ENCODE peak calls at places on chromosomes 7 and 10, in seven cellular contexts. X is heart left ventricle, O is AG04450, W is astrocyte of the spinal cord, R is fibroblast of mammary gland, C is cardiac muscle cell, T is endothelial cell. L is an unnamed sample.

GRCh38 chr10:21534611-21535493 is 820 bp downstream of the MLLT10 start:
- DNase-seq in X (peak), O (no peak), W (peak), R (peak), C (peak), T (peak), L (peak)

GRCh38 chr7:4725014-4725951 is 43.2 kb downstream of the FOXK1 start:
- DNase-seq in X (peak), O (peak), W (peak), R (peak), C (peak), T (no peak), L (peak)

GRCh38 chr10:6124666-6125065 is 35.8 kb downstream of the RBM17 start:
- DNase-seq in X (no peak), O (no peak), W (no peak), R (no peak), C (no peak), T (no peak), L (no peak)

GRCh38 chr7:158824028-158824427 is 5.3 kb downstream of the ESYT2 start:
- DNase-seq in X (no peak), O (no peak), W (no peak), R (no peak), C (peak), T (no peak), L (no peak)

GRCh38 chr7:128311-129080 is 63.9 kb upstream of the FAM20C start:
- DNase-seq in X (no peak), O (no peak), W (no peak), R (no peak), C (no peak), T (no peak), L (no peak)

GRCh38 chr7:3154317-3154716 is 110.7 kb upstream of the CARD11 start:
- DNase-seq in X (no peak), O (no peak), W (no peak), R (no peak), C (no peak), T (no peak), L (no peak)

GRCh38 chr7:70634071-70634470 is 497.9 kb upstream of the GALNT17 start:
- DNase-seq in X (no peak), O (no peak), W (no peak), R (no peak), C (no peak), T (no peak), L (no peak)

GRCh38 chr7:135180122-135180521 is 9.6 kb upstream of the CYREN start:
- DNase-seq in X (no peak), O (no peak), W (no peak), R (no peak), C (no peak), T (no peak), L (no peak)

GRCh38 chr10:15344876-15345285 is 26.2 kb downstream of the FAM171A1 start:
- DNase-seq in X (no peak), O (no peak), W (peak), R (peak), C (peak), T (no peak), L (no peak)

GRCh38 chr10:60718891-60719290 is 59.4 kb upstream of the CDK1 start:
- DNase-seq in X (no peak), O (no peak), W (peak), R (peak), C (no peak), T (no peak), L (no peak)

GRCh38 chr10:130159395-130159794 is 23.2 kb downstream of the GLRX3 start:
- DNase-seq in X (no peak), O (no peak), W (no peak), R (no peak), C (no peak), T (no peak), L (no peak)

GRCh38 chr7:139329119-139329518 is 12.0 kb upstream of the FMC1 start:
- DNase-seq in X (no peak), O (no peak), W (no peak), R (peak), C (no peak), T (no peak), L (no peak)

GRCh38 chr7:136523581-136523980 is 344.9 kb upstream of the CHRM2 start:
- DNase-seq in X (no peak), O (no peak), W (peak), R (no peak), C (no peak), T (no peak), L (no peak)

GRCh38 chr10:92387289-92387940 is 96.4 kb downstream of the MARCHF5 start:
- DNase-seq in X (no peak), O (peak), W (peak), R (peak), C (peak), T (peak), L (peak)

GRCh38 chr10:1498746-1499343 is 238.5 kb downstream of the ADARB2 start:
- DNase-seq in X (no peak), O (no peak), W (no peak), R (peak), C (no peak), T (no peak), L (no peak)

GRCh38 chr7:98387136-98387535 is 13.8 kb downstream of the BAIAP2L1 start:
- DNase-seq in X (no peak), O (no peak), W (no peak), R (no peak), C (no peak), T (no peak), L (no peak)

GRCh38 chr10:43340619-43341018 is 30.8 kb upstream of the FXYD4 start:
- DNase-seq in X (no peak), O (no peak), W (no peak), R (peak), C (no peak), T (no peak), L (no peak)

GRCh38 chr10:129511758-129512157 is 44.7 kb downstream of the MGMT start:
- DNase-seq in X (no peak), O (no peak), W (no peak), R (no peak), C (no peak), T (no peak), L (no peak)

GRCh38 chr10:131260452-131261211 is 50.9 kb downstream of the TCERG1L start:
- DNase-seq in X (no peak), O (no peak), W (no peak), R (no peak), C (no peak), T (no peak), L (no peak)

GRCh38 chr7:29277436-29278215 is 83.1 kb downstream of the CHN2 start:
- DNase-seq in X (no peak), O (no peak), W (no peak), R (no peak), C (no peak), T (no peak), L (no peak)

GRCh38 chr7:139830292-139830691 is 1.2 kb downstream of the TBXAS1 start:
- DNase-seq in X (no peak), O (no peak), W (no peak), R (no peak), C (peak), T (no peak), L (no peak)

GRCh38 chr10:131570716-131571307 is 259.3 kb upstream of the TCERG1L start:
- DNase-seq in X (no peak), O (no peak), W (no peak), R (no peak), C (no peak), T (no peak), L (no peak)

GRCh38 chr7:21548491-21548890 is 5.7 kb downstream of the DNAH11 start:
- DNase-seq in X (no peak), O (no peak), W (no peak), R (no peak), C (no peak), T (no peak), L (no peak)

GRCh38 chr7:139341776-139342244 is 673 bp downstream of the FMC1 start:
- DNase-seq in X (no peak), O (no peak), W (no peak), R (no peak), C (no peak), T (no peak), L (no peak)

GRCh38 chr10:71472466-71472865 is 75.7 kb downstream of the CDH23 start:
- DNase-seq in X (peak), O (no peak), W (no peak), R (no peak), C (no peak), T (no peak), L (no peak)

GRCh38 chr10:71475243-71475871 is 78.6 kb downstream of the CDH23 start:
- DNase-seq in X (no peak), O (no peak), W (no peak), R (no peak), C (no peak), T (peak), L (peak)

GRCh38 chr10:71474702-71475242 is 78.1 kb downstream of the CDH23 start:
- DNase-seq in X (no peak), O (no peak), W (no peak), R (no peak), C (no peak), T (no peak), L (no peak)

GRCh38 chr10:71472912-71473311 is 76.2 kb downstream of the CDH23 start:
- DNase-seq in X (peak), O (no peak), W (no peak), R (no peak), C (no peak), T (no peak), L (no peak)

DNA sequence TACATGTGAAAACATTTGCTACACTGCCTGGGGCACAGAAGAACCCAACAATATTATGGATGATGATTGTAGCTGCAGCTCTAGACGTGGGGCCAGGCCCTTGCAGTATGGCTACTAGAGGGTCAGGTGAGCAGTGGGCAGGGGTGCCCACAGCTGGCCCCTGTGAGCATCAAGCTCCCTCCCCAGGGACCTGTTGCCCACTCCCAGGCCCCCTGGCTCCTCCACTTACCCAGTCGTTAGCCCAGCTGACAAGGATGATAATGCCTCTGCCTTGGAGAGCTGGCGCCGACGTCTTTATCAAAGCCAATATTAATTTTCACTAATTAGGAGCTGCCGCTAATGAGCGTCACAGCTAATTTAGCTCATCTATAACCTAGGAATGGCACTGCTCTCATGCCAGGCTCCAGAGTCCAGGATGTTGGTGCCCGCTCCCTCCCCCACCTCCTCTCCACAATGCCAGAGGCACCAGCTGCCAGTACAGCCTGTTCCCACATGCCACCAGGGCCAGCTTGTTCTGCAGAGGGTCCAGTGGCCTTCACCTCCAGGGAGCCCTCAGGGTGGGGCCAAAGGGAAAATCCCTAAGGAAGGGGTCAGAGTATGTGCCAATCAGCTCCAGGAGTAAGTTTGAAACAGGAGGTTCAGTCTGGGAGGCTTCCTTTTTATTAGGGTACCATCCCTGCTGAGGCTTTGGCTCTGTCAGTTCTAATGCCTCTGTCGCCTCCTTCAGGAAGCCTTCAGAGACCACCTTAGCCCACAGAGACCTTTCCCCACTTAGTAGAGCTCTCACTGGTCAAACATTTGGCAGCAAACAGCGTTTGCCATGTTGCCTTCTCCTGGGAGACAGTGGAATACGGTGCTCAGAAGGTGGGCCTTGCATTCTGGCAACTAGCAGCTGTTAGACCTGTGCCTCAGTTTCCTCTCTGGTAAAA is 77.2 kb downstream of the CDH23 start:
- DNase-seq in X (peak), O (no peak), W (no peak), R (no peak), C (no peak), T (no peak), L (no peak)
- TF ChIP-seq CTCF in X (no peak), O (no peak), W (no peak), R (no peak), C (no peak), T (no peak), L (no peak)

DNA sequence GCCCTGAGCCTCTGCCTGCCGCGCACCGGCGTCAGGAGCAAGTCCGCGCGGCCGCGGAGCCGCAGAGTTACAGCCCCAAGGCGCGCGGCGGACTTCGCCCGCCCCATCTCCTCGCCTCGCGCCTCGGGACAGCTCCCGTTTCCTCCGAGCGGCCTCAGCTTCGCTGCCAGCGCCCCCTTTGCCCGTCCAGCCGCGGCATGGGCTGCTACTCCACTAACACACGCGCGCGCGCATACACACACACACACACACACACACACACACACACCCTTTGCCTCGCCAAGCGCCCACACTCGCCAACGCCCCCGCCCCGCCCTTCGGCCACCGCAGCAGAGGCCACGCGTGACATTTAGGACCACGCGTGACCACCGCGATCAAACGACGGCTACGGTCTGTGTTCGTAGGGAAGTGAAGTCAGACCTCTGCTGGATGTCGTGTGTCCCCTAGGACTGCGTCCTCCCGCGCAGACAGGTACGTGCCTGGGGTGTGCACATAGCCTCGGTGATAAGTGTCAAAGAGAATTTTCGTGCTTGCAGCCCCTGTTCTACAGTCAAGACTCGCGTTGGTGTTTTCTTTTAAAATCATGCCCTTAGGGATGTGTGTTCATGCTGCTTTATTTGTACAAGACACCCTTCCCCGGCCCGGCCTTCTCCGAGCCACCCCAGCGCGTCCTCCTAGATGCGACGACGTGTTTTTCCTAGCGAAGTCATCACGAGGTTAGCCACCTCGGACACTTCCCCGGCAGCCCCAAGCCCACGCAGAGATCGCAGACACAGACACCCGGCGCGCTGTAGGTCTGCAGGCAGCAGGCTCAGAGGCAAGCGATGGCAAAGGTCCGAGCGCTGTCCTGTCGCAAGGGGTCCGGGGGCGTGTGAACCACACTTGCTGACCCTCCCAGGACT is 890 bp downstream of the MKX start:
- DNase-seq in X (peak), O (no peak), W (peak), R (peak), C (peak), T (peak), L (peak)
- TF ChIP-seq CTCF in X (no peak), O (no peak), W (peak), R (no peak), C (no peak), T (no peak), L (no peak)

GRCh38 chr10:13485623-13486022 is 43.2 kb downstream of the BEND7 start:
- DNase-seq in X (no peak), O (no peak), W (peak), R (peak), C (peak), T (no peak), L (no peak)
- TF ChIP-seq CTCF in X (no peak), O (peak), W (peak), R (peak), C (peak), T (peak), L (peak)

GRCh38 chr7:66741706-66742053 is 1.1 kb downstream of the RABGEF1 start:
- DNase-seq in X (no peak), O (no peak), W (peak), R (peak), C (peak), T (no peak), L (no peak)

GRCh38 chr7:66739953-66740301 is 606 bp upstream of the RABGEF1 start:
- DNase-seq in X (no peak), O (no peak), W (no peak), R (no peak), C (peak), T (peak), L (no peak)

GRCh38 chr7:66737667-66738066 is 2.9 kb upstream of the RABGEF1 start:
- DNase-seq in X (no peak), O (no peak), W (no peak), R (no peak), C (no peak), T (no peak), L (no peak)

GRCh38 chr7:66739477-66739876 is 1.1 kb upstream of the RABGEF1 start:
- DNase-seq in X (no peak), O (no peak), W (no peak), R (peak), C (peak), T (no peak), L (no peak)

GRCh38 chr7:66740302-66740979 is at the start of gene RABGEF1:
- DNase-seq in X (peak), O (peak), W (peak), R (peak), C (peak), T (peak), L (peak)
- TF ChIP-seq CTCF in X (no peak), O (peak), W (peak), R (no peak), C (peak), T (no peak), L (no peak)

DNA sequence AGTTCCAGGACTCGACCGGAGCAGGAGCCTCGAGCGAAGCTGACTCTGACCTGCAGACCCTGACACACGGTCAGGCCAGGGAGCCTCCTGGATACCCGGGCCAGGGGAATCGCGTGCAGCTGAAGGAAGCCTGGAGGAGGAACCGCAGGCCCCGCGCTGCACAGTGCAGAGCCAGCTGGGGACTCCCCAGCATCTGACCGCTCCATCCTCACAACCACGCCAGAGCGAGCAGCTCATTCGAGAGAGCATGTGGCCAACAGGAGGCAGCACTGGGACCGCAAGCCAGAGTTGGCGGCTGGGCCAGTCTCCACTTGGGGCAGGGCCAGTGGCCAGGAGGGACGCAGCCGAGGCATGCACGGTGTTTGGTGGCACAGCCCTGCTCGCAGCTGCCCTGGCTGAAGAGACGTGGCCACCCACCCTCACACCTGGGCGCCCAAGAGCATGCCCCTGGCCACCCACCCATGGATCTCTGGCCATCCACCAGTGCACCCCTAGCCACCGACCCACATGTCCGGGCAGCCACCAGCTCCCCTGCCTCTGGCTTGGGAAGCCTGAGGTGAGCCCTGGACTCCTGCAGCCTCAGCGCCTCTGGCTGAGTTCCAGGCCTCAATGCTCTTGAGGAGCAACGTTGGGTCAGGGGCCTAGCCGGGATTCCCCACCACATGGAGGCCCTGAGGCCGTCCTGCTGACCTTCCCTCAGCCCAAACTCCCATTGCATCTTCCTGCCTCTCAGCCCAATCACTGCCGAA is 213.9 kb downstream of the ELFN1 start:
- DNase-seq in X (no peak), O (no peak), W (no peak), R (no peak), C (no peak), T (no peak), L (no peak)
- TF ChIP-seq CTCF in X (no peak), O (no peak), W (peak), R (no peak), C (no peak), T (no peak), L (no peak)

GRCh38 chr7:100157334-100158228 is 942 bp downstream of the TRAPPC14 start:
- DNase-seq in X (no peak), O (no peak), W (no peak), R (peak), C (peak), T (peak), L (no peak)
- TF ChIP-seq CTCF in X (no peak), O (peak), W (peak), R (peak), C (peak), T (no peak), L (no peak)

DNA sequence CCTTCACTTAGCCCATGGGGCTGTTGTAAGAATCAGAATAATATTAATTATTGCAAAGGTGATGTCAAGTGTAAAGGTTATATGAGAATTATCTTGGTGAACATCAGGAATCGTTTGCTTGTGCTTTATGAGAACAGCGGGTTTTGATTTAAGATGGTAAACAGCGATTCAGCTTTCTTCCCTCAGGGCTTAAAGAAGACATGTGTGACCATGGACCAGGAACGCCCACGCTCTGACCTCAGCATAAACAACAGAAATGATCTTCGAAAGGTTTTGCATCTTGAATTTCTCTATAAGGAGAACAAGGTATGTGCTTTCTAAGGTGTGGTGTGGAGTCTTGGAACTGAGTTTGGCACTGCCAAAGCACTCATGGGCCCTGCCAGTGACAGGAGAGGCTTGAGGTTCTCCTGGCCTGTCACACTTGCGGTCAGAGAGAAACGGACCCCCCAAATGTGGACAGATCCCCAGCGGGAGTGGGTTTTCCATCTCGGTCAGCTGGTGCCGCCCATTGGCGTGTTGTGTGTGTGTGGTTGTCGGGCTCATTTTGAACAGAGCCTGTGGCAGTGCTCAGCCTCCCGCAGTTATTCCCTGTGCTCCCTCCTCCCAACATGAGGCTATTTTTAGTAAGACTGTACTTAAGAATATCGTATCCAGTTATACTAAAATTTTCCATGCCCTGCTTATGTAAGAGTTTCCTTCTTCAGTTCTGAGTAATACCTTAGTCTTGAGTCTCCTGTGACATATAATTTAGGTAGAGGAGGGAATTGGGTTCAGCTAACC is 7.2 kb downstream of the MINDY4 start:
- DNase-seq in X (no peak), O (no peak), W (no peak), R (peak), C (no peak), T (no peak), L (no peak)
- TF ChIP-seq CTCF in X (no peak), O (no peak), W (no peak), R (no peak), C (no peak), T (no peak), L (no peak)